ENCODE peak calls at places on chromosomes 12 and 14, in four cellular contexts. L is GM23338; D is GM23248; K is naive thymus-derived CD4-positive, alpha-beta T cell. M is an unnamed sample.

GRCh38 chr12:46492471-46493351 is 120.1 kb upstream of the SLC38A2 start:
- DNase-seq in L (no peak), K (no peak), D (peak), M (no peak)

GRCh38 chr12:49806877-49807276 is 21.3 kb downstream of the NCKAP5L start:
- DNase-seq in K (no peak), D (no peak), L (no peak), M (no peak)

GRCh38 chr12:31584782-31585181 is 6.2 kb downstream of the DENND5B start:
- DNase-seq in D (no peak), K (no peak), L (no peak), M (no peak)

GRCh38 chr14:51507556-51508511 is 143.9 kb upstream of the FRMD6 start:
- DNase-seq in K (no peak), L (no peak), D (peak), M (no peak)

GRCh38 chr12:65965358-65965757 is 141.1 kb downstream of the HMGA2 start:
- DNase-seq in L (peak), D (peak), K (no peak), M (no peak)

GRCh38 chr12:67572492-67572891 is 76.1 kb upstream of the DYRK2 start:
- DNase-seq in L (peak), K (no peak), D (no peak), M (no peak)

GRCh38 chr12:91103101-91103500 is 8.2 kb downstream of the LUM start:
- DNase-seq in L (no peak), D (no peak), K (no peak), M (no peak)

GRCh38 chr14:26966942-26967341 is 369.1 kb upstream of the NOVA1 start:
- DNase-seq in D (no peak), L (peak), K (no peak), M (no peak)

GRCh38 chr12:12327802-12328201 is 22.2 kb downstream of the MANSC1 start:
- DNase-seq in L (peak), K (peak), D (peak), M (no peak)

GRCh38 chr14:35532783-35533356 is 1.1 kb upstream of the INSM2 start:
- DNase-seq in L (no peak), K (no peak), D (no peak), M (no peak)

GRCh38 chr14:35533357-35534129 is 421 bp upstream of the INSM2 start:
- DNase-seq in D (peak), K (peak), L (peak), M (peak)

GRCh38 chr14:35535794-35536112 is 1.8 kb downstream of the INSM2 start:
- DNase-seq in L (no peak), D (peak), K (no peak), M (no peak)

GRCh38 chr14:35534130-35534883 is at the start of gene INSM2:
- DNase-seq in L (peak), D (peak), K (no peak), M (no peak)

DNA sequence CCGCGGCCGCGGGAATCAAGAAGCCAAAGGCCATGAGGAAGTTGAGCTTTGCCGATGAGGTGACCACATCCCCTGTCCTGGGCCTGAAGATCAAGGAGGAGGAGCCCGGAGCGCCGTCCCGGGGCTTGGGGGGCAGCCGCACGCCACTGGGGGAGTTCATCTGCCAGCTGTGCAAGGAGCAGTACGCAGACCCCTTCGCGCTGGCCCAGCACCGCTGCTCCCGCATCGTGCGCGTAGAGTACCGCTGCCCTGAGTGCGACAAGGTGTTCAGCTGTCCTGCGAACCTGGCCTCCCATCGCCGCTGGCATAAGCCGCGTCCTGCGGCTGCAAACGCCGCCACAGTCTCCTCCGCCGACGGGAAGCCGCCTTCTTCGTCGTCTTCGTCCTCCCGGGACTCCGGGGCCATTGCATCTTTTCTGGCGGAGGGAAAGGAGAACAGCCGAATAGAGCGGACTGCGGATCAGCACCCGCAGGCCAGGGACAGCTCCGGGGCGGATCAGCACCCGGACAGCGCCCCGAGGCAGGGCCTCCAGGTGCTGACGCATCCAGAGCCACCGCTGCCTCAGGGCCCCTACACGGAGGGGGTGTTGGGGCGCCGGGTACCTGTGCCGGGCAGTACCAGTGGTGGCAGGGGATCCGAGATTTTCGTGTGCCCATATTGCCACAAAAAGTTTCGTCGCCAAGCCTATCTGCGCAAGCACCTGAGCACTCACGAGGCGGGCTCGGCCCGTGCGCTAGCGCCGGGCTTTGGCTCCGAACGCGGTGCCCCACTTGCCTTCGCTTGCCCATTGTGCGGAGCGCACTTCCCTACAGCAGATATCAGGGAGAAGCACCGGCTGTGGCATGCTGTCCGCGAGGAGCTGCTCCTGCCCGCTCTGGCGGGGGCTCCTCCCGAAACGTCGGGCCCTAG is 1.2 kb downstream of the INSM2 start:
- DNase-seq in D (peak), L (peak), K (peak), M (peak)
- H3K4me3 ChIP-seq in D (peak), L (peak), K (peak), M (no peak)

DNA sequence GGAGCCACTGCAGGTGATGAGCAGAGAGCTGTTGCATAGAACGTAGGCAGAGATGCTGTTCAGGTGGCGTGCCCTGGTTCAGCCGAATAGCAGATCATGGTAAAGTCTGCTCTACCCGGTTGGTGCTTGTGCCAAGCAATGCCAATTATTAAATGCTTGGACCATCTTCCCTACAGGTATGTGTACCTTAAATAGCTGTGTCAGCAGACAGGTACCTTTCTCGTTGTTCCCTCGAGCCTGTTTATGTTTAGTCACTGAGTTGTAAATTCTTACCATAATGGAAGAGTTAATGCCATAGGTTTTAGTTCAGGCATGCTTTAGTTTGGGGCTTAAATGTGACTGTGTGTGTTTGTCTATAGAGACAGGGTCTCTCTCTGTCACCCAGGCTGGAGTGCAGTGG is 112.5 kb upstream of the CPM start:
- DNase-seq in L (no peak), K (no peak), D (no peak), M (no peak)
- H3K27ac ChIP-seq in L (no peak), K (no peak), D (no peak), M (no peak)

DNA sequence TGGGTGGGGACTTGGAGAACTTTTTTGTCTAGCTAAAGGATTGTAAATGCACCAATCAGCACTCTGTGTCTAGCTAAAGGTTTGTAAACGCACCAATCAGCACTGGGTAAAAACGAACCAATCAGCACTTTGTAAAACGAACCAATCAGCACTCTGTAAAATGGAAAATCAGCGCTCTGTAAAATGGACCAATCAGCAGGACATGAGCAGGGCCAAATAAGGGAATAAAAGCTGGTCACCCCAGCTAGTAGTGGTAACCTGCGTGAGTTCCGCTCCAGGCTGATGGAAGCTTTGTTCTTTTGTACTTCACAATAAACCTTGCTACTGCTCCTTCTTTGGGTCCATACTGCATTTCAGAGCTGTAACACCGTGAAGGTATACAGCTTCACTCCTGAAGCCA is 1.6 kb upstream of the ACOT2 start:
- DNase-seq in K (no peak), D (no peak), L (no peak), M (no peak)
- H3K4me3 ChIP-seq in K (peak), D (peak), L (no peak), M (peak)

GRCh38 chr14:39180553-39180952 is 5.5 kb downstream of the PNN start:
- DNase-seq in D (no peak), L (no peak), K (no peak), M (no peak)
- H3K27ac ChIP-seq in D (peak), L (peak), K (peak), M (peak)

DNA sequence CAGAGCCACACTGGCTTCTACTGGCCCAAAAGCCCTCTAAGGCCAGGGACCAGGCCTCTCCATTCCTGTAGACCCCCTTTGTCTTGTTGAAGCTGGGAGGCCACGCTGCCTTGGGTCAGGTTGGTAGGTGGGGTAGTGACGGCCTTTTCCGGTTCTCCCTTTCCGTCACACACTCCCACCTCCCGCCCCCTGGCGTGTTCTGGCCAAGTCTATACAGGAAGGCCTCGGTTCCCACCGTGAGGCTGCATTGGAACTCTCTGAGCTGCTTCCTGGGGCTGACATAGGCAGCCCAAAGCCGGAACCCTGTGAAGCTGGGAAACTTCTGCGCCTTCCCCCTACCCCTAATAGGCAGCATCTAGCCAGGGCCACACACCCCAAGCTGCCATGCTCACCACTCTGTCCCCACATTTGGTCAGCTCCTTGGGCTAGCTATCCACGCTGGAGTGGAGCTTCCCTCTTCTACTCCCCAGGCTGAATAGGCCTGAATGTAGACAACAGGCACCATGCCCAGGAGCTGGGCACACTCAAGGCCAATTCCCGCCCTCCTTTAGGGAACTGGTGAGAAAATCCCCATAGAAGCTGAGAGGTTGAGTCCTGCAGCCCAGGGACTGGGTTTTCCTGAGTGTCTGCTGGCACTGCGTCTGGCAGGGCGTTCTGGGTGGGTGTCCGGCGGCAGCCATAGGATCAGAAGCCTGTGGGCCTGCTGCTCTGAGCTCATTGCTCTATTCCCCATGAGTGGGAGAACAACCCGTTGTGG is 35.7 kb downstream of the RIN3 start:
- DNase-seq in D (peak), K (no peak), L (no peak), M (no peak)
- H3K4me3 ChIP-seq in D (no peak), K (no peak), L (no peak), M (no peak)

GRCh38 chr12:118536306-118536900 is 160.0 kb downstream of the SUDS3 start:
- DNase-seq in D (no peak), L (no peak), K (no peak), M (no peak)
- H3K27ac ChIP-seq in D (no peak), L (peak), K (no peak), M (no peak)